ENCODE peak calls at places on chromosomes 5 and 9, in nine cellular contexts. P is psoas muscle; G is CD8-positive, alpha-beta T cell; M is left ventricle myocardium inferior; W is neural crest cell; L is lower leg skin; E is A549; N is lower lobe of right lung; O is kidney. D is an unnamed sample.

GRCh38 chr9:136219276-136219675 is 14.3 kb upstream of the LHX3 start:
- DNase-seq in N (no peak), W (no peak), O (no peak), P (no peak), E (no peak), G (no peak), M (no peak), L (no peak), D (no peak)

GRCh38 chr9:131555841-131556673 is 10.7 kb downstream of the PRRT1B start:
- DNase-seq in M (no peak), P (no peak), E (no peak), N (no peak), O (no peak), W (no peak), G (no peak), L (no peak), D (no peak)

GRCh38 chr9:129336601-129337286 is 158.7 kb upstream of the IER5L start:
- DNase-seq in G (no peak), L (no peak), O (peak; percentile 87), W (no peak), E (no peak), M (no peak), P (no peak), N (peak; percentile 64), D (peak; percentile 51)

GRCh38 chr5:96203761-96204160 is 229.3 kb downstream of the PCSK1 start:
- DNase-seq in W (no peak), G (no peak), O (no peak), E (no peak), L (no peak), P (no peak), N (no peak), M (no peak), D (no peak)

GRCh38 chr5:58847041-58847440 is 264.2 kb downstream of the RAB3C start:
- DNase-seq in N (no peak), P (no peak), L (no peak), E (no peak), G (no peak), O (no peak), W (no peak), M (no peak), D (no peak)

GRCh38 chr9:134488901-134489280 is 152.7 kb upstream of the COL5A1 start:
- DNase-seq in O (no peak), P (no peak), E (no peak), L (peak; percentile 74), W (no peak), N (no peak), M (no peak), G (no peak), D (no peak)

GRCh38 chr5:54904425-54904824 is 81.0 kb downstream of the ESM1 start:
- DNase-seq in W (no peak), G (no peak), P (no peak), O (no peak), E (peak; percentile 24), N (no peak), M (no peak), L (no peak), D (no peak)

GRCh38 chr5:126965487-126965886 is 64.9 kb downstream of the MARCHF3 start:
- DNase-seq in E (no peak), M (no peak), L (no peak), W (no peak), G (no peak), N (no peak), O (no peak), P (no peak), D (no peak)

GRCh38 chr5:170145462-170145861 is 39.8 kb downstream of the FOXI1 start:
- DNase-seq in G (no peak), L (peak; percentile 15), E (peak; percentile 37), M (no peak), O (no peak), W (no peak), N (no peak), P (no peak), D (no peak)

GRCh38 chr5:154117050-154117449 is 73.5 kb upstream of the GALNT10 start:
- DNase-seq in W (no peak), N (no peak), O (no peak), E (no peak), L (no peak), P (no peak), G (no peak), M (no peak), D (no peak)

GRCh38 chr5:154117930-154118329 is 72.6 kb upstream of the GALNT10 start:
- DNase-seq in O (no peak), P (no peak), M (no peak), G (no peak), W (no peak), L (no peak), N (no peak), E (no peak), D (no peak)

GRCh38 chr5:154118385-154118784 is 72.1 kb upstream of the GALNT10 start:
- DNase-seq in O (no peak), N (no peak), M (no peak), G (no peak), L (no peak), W (no peak), E (no peak), P (no peak), D (no peak)

GRCh38 chr5:154115314-154115713 is 75.2 kb upstream of the GALNT10 start:
- DNase-seq in P (no peak), W (no peak), G (no peak), E (no peak), O (no peak), L (no peak), N (no peak), M (no peak), D (no peak)

GRCh38 chr5:154118832-154119442 is 71.6 kb upstream of the GALNT10 start:
- DNase-seq in M (no peak), E (no peak), G (no peak), L (no peak), N (no peak), W (no peak), O (no peak), P (no peak), D (no peak)
- TF ChIP-seq CTCF in M (no peak), E (no peak), G (no peak), L (no peak), N (no peak), W (no peak), O (no peak), P (no peak), D (no peak)

GRCh38 chr5:92401492-92401891 is 1018.4 kb upstream of the ARRDC3 start:
- DNase-seq in L (no peak), M (no peak), G (no peak), W (no peak), N (no peak), E (peak; percentile 14), P (no peak), O (no peak), D (no peak)
- TF ChIP-seq CTCF in L (no peak), M (no peak), G (no peak), W (no peak), N (no peak), E (no peak), P (no peak), O (no peak), D (no peak)

GRCh38 chr5:136309932-136310598 is 55.3 kb downstream of the TRPC7 start:
- DNase-seq in P (no peak), M (no peak), N (no peak), E (no peak), O (no peak), W (no peak), L (peak; percentile 26), G (no peak), D (no peak)

GRCh38 chr5:136309376-136309775 is 56.0 kb downstream of the TRPC7 start:
- DNase-seq in M (no peak), L (peak; percentile 3), E (no peak), W (no peak), P (no peak), O (no peak), G (no peak), N (no peak), D (no peak)

GRCh38 chr5:136308396-136308795 is 56.9 kb downstream of the TRPC7 start:
- DNase-seq in G (no peak), L (peak; percentile 34), E (peak; percentile 19), M (no peak), W (no peak), P (no peak), N (no peak), O (no peak), D (no peak)

GRCh38 chr5:136314302-136314701 is 51.0 kb downstream of the TRPC7 start:
- DNase-seq in E (no peak), O (no peak), M (no peak), N (no peak), L (no peak), P (no peak), G (no peak), W (no peak), D (no peak)

DNA sequence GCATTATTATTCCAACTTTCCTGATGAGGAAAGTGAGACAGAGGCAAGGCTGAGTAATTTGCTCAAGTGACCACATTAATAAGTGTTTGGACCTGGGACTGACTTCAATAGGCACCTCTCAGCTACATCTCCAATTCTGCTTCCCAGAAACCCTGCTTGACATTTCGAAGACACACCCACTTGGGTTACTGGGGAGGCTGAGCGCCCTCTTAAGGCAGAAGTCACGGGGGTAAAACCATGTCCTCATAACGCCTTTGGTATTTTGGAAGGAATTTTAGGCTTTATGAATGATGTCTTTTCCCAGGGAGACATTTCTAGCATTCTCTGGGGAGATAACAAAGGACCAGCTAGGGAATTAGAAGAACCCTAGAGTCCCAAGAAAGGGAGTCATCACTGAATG is 53.3 kb downstream of the TRPC7 start:
- DNase-seq in L (no peak), M (no peak), N (no peak), W (no peak), O (no peak), G (no peak), E (peak; percentile 7), P (no peak), D (no peak)
- TF ChIP-seq CTCF in L (no peak), M (no peak), N (no peak), W (no peak), O (no peak), G (no peak), E (no peak), P (no peak), D (no peak)

GRCh38 chr5:149904977-149905376 is 39.6 kb downstream of the PDE6A start:
- DNase-seq in N (no peak), E (no peak), W (no peak), P (no peak), G (no peak), L (no peak), M (no peak), O (no peak), D (no peak)
- TF ChIP-seq CTCF in N (no peak), E (no peak), W (no peak), P (no peak), G (no peak), L (no peak), M (no peak), O (no peak), D (no peak)

GRCh38 chr5:147464211-147464610 is 45.7 kb downstream of the DPYSL3 start:
- DNase-seq in E (peak; percentile 49), N (no peak), W (no peak), L (no peak), O (no peak), P (no peak), M (no peak), G (no peak), D (no peak)
- TF ChIP-seq CTCF in E (peak; percentile 33), N (peak; percentile 35), W (peak; percentile 65), L (no peak), O (peak; percentile 22), P (peak; percentile 21), M (peak; percentile 60), G (no peak), D (peak; percentile 34)

D was measured in mesothelial cell of epicardium.